ENCODE peak calls at places on chromosomes 13 and 19, in ten cellular contexts. X, E, F, Q, C, A, Z, R, V and G are unnamed samples.

GRCh38 chr19:5801796-5802616 is 2.9 kb upstream of the NRTN start:
- DNase-seq in Q (no peak), A (no peak), E (no peak), R (no peak), X (no peak), Z (no peak), F (no peak), C (peak), V (no peak), G (no peak)

GRCh38 chr13:108272333-108272732 is 2.8 kb downstream of the TNFSF13B start:
- DNase-seq in Z (no peak), V (no peak), Q (no peak), R (no peak), X (no peak), E (no peak), F (no peak), A (no peak), C (no peak), G (no peak)

GRCh38 chr19:50311723-50312635 is 17.2 kb downstream of the KCNC3 start:
- DNase-seq in A (no peak), Z (peak), V (no peak), F (no peak), C (no peak), R (no peak), E (peak), Q (peak), X (no peak), G (no peak)

GRCh38 chr19:52809801-52810200 is 11.6 kb downstream of the ZNF28 start:
- DNase-seq in C (no peak), R (no peak), F (no peak), E (no peak), X (no peak), V (no peak), A (no peak), Q (no peak), Z (no peak), G (no peak)

GRCh38 chr19:46221981-46222610 is 7.4 kb upstream of the IGFL1 start:
- DNase-seq in E (peak), Z (peak), R (no peak), A (peak), Q (no peak), X (no peak), F (no peak), V (no peak), C (peak), G (no peak)

GRCh38 chr19:52086481-52086880 is 9.1 kb downstream of the ZNF841 start:
- DNase-seq in C (peak), F (no peak), V (no peak), A (no peak), Z (no peak), E (no peak), X (no peak), Q (no peak), R (no peak), G (no peak)

GRCh38 chr13:97567510-97568243 is 133.7 kb downstream of the RAP2A start:
- DNase-seq in E (peak), A (no peak), Q (peak), F (no peak), R (no peak), V (no peak), Z (peak), C (peak), X (no peak), G (no peak)

GRCh38 chr13:34772206-34772605 is 169.9 kb upstream of the NBEA start:
- DNase-seq in R (no peak), A (no peak), F (no peak), Q (no peak), E (no peak), C (no peak), X (no peak), Z (no peak), V (no peak), G (no peak)

GRCh38 chr19:4559569-4559968 is at the start of gene SEMA6B:
- DNase-seq in C (no peak), R (no peak), A (peak), X (no peak), Z (no peak), F (no peak), E (no peak), V (no peak), Q (no peak), G (no peak)

GRCh38 chr19:50679177-50680125 is 30.2 kb downstream of the C19orf81 start:
- DNase-seq in A (peak), C (peak), E (peak), Q (peak), Z (peak), F (peak), R (peak), V (peak), X (peak), G (peak)

GRCh38 chr19:53782698-53783097 is 41.4 kb downstream of the NLRP12 start:
- DNase-seq in E (no peak), X (no peak), A (no peak), C (no peak), V (no peak), F (no peak), R (no peak), Q (no peak), Z (no peak), G (no peak)

GRCh38 chr19:55777528-55777927 is 8.6 kb downstream of the RFPL4AL1 start:
- DNase-seq in E (no peak), Z (no peak), X (no peak), C (no peak), Q (no peak), V (no peak), R (no peak), A (no peak), F (no peak), G (no peak)